ENCODE peak calls at places on chromosomes 12 and 14, in six cellular contexts. M is HCT116, V is heart left ventricle, E is transverse colon, K is H1, W is prostate gland. N is an unnamed sample.
A peak's percentile ranks its signal among the peaks of the same experiment; 100 is the strongest.

GRCh38 chr14:37246427-37246829 is 48.7 kb downstream of the MIPOL1 start:
- DNase-seq in M (peak; percentile 39), V (no peak), E (no peak), K (no peak), W (peak; percentile 24), N (peak; percentile 70)

GRCh38 chr14:71319646-71320045 is 412.4 kb downstream of the PCNX1 start:
- DNase-seq in M (no peak), V (no peak), E (no peak), K (no peak), W (no peak), N (peak; percentile 75)

GRCh38 chr14:92470215-92470614 is 43.4 kb upstream of the RIN3 start:
- DNase-seq in M (no peak), V (no peak), E (no peak), K (no peak), W (no peak), N (no peak)

GRCh38 chr12:89949457-89950195 is 241.0 kb upstream of the ATP2B1 start:
- DNase-seq in M (no peak), V (no peak), E (peak; percentile 45), K (no peak), W (peak; percentile 27), N (peak; percentile 13)

GRCh38 chr12:92899388-92900001 is 29.6 kb downstream of the EEA1 start:
- DNase-seq in M (peak; percentile 88), V (peak; percentile 83), E (peak; percentile 59), K (peak; percentile 21), W (peak; percentile 33), N (no peak)

GRCh38 chr12:9106610-9107541 is 8.8 kb downstream of the A2M start:
- DNase-seq in M (no peak), V (no peak), E (no peak), K (no peak), W (no peak), N (no peak)

GRCh38 chr14:22200977-22201605 is 387.9 kb downstream of the DAD1 start:
- DNase-seq in M (peak; percentile 46), V (no peak), E (no peak), K (no peak), W (no peak), N (peak; percentile 29)

GRCh38 chr12:62248873-62249272 is 11.3 kb upstream of the USP15 start:
- DNase-seq in M (no peak), V (no peak), E (no peak), K (no peak), W (no peak), N (no peak)

GRCh38 chr12:122023339-122024131 is 1.9 kb downstream of the BCL7A start:
- DNase-seq in M (peak; percentile 42), V (peak; percentile 77), E (peak; percentile 60), K (no peak), W (peak; percentile 91), N (peak; percentile 56)

GRCh38 chr14:32006267-32007110 is 70.6 kb upstream of the ARHGAP5 start:
- DNase-seq in M (no peak), V (no peak), E (no peak), K (no peak), W (no peak), N (no peak)

GRCh38 chr12:6632026-6632978 is 3.5 kb downstream of the LPAR5 start:
- DNase-seq in M (no peak), V (peak; percentile 34), E (peak; percentile 53), K (no peak), W (no peak), N (no peak)

GRCh38 chr12:117408161-117408791 is 46.9 kb upstream of the NOS1 start:
- DNase-seq in M (no peak), V (peak; percentile 30), E (peak; percentile 10), K (no peak), W (peak; percentile 74), N (no peak)

GRCh38 chr12:44000309-44000952 is 164.6 kb downstream of the TMEM117 start:
- DNase-seq in M (peak; percentile 60), V (no peak), E (no peak), K (peak; percentile 56), W (no peak), N (peak; percentile 71)

GRCh38 chr12:75935544-75936242 is 95.9 kb downstream of the PHLDA1 start:
- DNase-seq in M (no peak), V (no peak), E (no peak), K (no peak), W (no peak), N (peak; percentile 23)

GRCh38 chr12:67795235-67795634 is 146.7 kb downstream of the DYRK2 start:
- DNase-seq in M (no peak), V (no peak), E (no peak), K (no peak), W (no peak), N (no peak)

DNA sequence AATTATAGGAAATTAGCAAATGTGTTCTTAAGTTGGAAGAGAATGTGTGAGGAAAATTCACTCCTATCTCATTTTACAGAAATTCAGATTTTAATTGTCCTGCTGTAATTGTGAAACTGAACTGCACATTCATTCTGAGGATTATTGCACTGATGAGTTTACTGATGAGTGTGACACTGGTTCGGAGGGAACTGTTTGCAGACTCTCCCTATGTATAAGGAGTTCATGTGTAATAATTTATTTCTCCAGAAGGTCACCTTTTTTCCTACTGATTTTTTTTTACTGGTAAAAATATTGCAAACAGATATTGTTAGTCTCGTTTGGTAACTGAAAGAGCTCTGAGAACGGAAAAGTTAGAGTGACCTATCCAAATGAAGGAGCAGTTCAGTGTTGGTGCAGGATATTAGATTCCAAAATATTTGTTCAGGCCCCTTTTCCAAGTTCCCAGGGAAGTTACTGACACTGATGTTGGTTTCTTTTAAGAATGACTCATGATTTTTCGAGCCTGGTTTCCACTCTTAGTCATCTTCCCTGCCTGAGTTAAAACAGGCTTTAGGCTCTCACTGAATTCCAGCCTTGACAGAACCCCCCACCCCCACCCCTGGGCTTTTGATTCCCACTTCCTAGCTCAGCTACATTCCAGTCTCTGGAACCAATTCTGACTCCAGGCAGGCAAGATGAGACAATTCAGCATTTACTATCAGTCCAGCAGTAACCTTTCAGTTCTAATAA is 18.4 kb downstream of the ANO6 start:
- DNase-seq in M (peak; percentile 88), V (peak; percentile 35), E (no peak), K (no peak), W (peak; percentile 20), N (peak; percentile 26)
- TF ChIP-seq POLR2A in M (no peak), V (no peak), E (no peak), K (no peak), W (no peak), N (no peak)

GRCh38 chr12:54587315-54587821 is 1.1 kb downstream of the PPP1R1A start:
- DNase-seq in M (no peak), V (peak; percentile 77), E (no peak), K (no peak), W (no peak), N (no peak)

GRCh38 chr12:54586620-54587019 is 1.8 kb downstream of the PPP1R1A start:
- DNase-seq in M (no peak), V (no peak), E (no peak), K (no peak), W (no peak), N (no peak)

GRCh38 chr12:54589964-54590363 is 1.5 kb upstream of the PPP1R1A start:
- DNase-seq in M (no peak), V (no peak), E (no peak), K (no peak), W (no peak), N (no peak)

GRCh38 chr12:54588892-54589291 is 433 bp upstream of the PPP1R1A start:
- DNase-seq in M (no peak), V (no peak), E (no peak), K (no peak), W (no peak), N (no peak)

GRCh38 chr12:54588110-54588831 is at the start of gene PPP1R1A:
- DNase-seq in M (no peak), V (peak; percentile 56), E (peak; percentile 12), K (no peak), W (no peak), N (no peak)
- TF ChIP-seq POLR2A in M (no peak), V (peak; percentile 52), E (no peak), K (no peak), W (no peak), N (no peak)

GRCh38 chr14:105010891-105011291 is 10.0 kb downstream of the CDCA4 start:
- DNase-seq in M (no peak), V (no peak), E (peak; percentile 32), K (no peak), W (no peak), N (no peak)
- TF ChIP-seq POLR2A in M (no peak), V (no peak), E (no peak), K (no peak), W (no peak), N (no peak)

GRCh38 chr12:111405856-111406473 is at the start of gene SH2B3:
- DNase-seq in M (no peak), V (no peak), E (no peak), K (no peak), W (no peak), N (no peak)
- TF ChIP-seq POLR2A in M (no peak), V (peak; percentile 82), E (no peak), K (no peak), W (peak; percentile 24), N (peak; percentile 62)

DNA sequence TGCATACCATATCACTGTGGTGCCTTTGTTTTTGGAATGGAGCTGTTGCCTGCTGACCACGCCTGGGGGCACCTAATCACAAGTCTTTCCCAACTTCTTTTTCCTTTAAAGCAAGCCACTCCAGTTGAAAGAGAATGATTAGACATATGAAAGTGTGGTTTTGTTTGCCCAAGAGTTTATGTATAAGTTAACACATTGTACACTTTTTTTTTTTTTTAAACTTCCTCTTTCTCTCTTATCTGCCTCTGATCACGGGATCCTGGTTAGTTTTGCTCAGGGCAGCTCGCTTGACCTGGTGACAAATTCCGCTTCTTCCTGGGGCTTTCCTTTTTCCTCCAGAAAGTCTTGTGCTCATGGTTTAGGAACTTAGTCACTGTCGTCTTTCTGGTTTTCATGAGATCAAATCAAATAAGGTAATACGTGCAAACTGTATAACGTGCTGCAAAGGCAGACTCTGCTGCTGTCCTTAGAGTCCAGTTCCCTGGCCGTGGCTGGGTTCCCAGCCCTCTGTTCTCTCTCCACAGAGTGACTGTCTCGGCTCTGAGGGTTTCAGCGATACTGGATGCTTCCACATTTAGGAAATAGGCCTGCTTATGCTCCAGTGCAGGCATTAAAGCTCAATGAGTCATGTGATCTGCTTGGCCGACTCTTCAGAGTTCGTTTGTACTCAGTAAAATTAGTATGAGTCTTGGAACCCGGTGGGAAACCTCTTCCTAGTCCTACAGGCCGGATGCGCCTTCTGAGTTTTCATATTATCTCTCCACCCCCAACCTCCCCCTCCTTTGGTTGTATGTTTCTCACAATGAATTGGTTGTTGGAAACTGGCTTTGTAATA is 15.2 kb downstream of the RASSF3 start:
- DNase-seq in M (peak; percentile 60), V (peak; percentile 81), E (peak; percentile 54), K (no peak), W (peak; percentile 63), N (peak; percentile 63)
- TF ChIP-seq POLR2A in M (no peak), V (peak; percentile 28), E (peak; percentile 39), K (no peak), W (no peak), N (peak; percentile 41)

GRCh38 chr14:68403794-68404522 is 388.9 kb downstream of the ZFP36L1 start:
- DNase-seq in M (no peak), V (no peak), E (no peak), K (no peak), W (no peak), N (no peak)

GRCh38 chr14:68402525-68403101 is 390.3 kb downstream of the ZFP36L1 start:
- DNase-seq in M (no peak), V (no peak), E (no peak), K (no peak), W (no peak), N (no peak)

GRCh38 chr14:68401855-68402254 is 391.0 kb downstream of the ZFP36L1 start:
- DNase-seq in M (no peak), V (no peak), E (no peak), K (no peak), W (no peak), N (no peak)

GRCh38 chr14:68404652-68405183 is 388.1 kb downstream of the ZFP36L1 start:
- DNase-seq in M (no peak), V (no peak), E (no peak), K (no peak), W (no peak), N (peak; percentile 29)

GRCh38 chr14:68403191-68403781 is 389.6 kb downstream of the ZFP36L1 start:
- DNase-seq in M (no peak), V (no peak), E (no peak), K (no peak), W (no peak), N (no peak)
- TF ChIP-seq POLR2A in M (no peak), V (no peak), E (no peak), K (no peak), W (no peak), N (no peak)

N was measured in erythroblast.